ENCODE peak calls at places on chromosomes 4 and X, in five cellular contexts. B is activated CD4-positive, alpha-beta T cell treated with anti-CD3 and anti-CD28 coated beads, Interleukin-2, amount 10 ng/mL, durations not matched to agents 7 days and 5 days; O is hypothalamus; A is AG04450; Q is GDM1. L is an unnamed sample.

GRCh38 chrX:109732319-109732779 is 708 bp downstream of the ACSL4 start:
- DNase-seq in Q (no peak), O (no peak), B (peak), A (no peak), L (no peak)

GRCh38 chr4:118964891-118965411 is 76.3 kb downstream of the SYNPO2 start:
- DNase-seq in B (no peak), O (no peak), Q (no peak), A (no peak), L (no peak)

GRCh38 chrX:150664290-150664689 is 28.9 kb upstream of the MTMR1 start:
- DNase-seq in B (no peak), A (no peak), O (peak), Q (no peak), L (peak)

GRCh38 chr4:43233321-43233720 is 340.8 kb downstream of the GRXCR1 start:
- DNase-seq in A (no peak), O (no peak), Q (no peak), B (no peak), L (no peak)

GRCh38 chrX:5876984-5877655 is 351.5 kb downstream of the NLGN4X start:
- DNase-seq in O (no peak), Q (peak), A (no peak), B (no peak), L (no peak)

GRCh38 chrX:145502670-145503069 is 255.4 kb downstream of the SPANXN1 start:
- DNase-seq in B (no peak), A (no peak), O (no peak), Q (no peak), L (no peak)

GRCh38 chrX:154797006-154797405 is 8.3 kb downstream of the MPP1 start:
- DNase-seq in B (no peak), A (no peak), Q (no peak), O (no peak), L (no peak)

GRCh38 chr4:19224820-19225219 is 1026.9 kb upstream of the SLIT2 start:
- DNase-seq in B (no peak), A (no peak), Q (no peak), O (no peak), L (no peak)

GRCh38 chr4:165684177-165684870 is 188.7 kb upstream of the TLL1 start:
- DNase-seq in B (no peak), A (no peak), O (no peak), Q (no peak), L (no peak)

GRCh38 chrX:119682019-119682989 is 10.7 kb downstream of the SEPTIN6 start:
- DNase-seq in A (no peak), O (no peak), Q (peak), B (peak), L (no peak)

GRCh38 chr4:93469560-93469959 is 359.0 kb upstream of the ATOH1 start:
- DNase-seq in O (no peak), Q (no peak), A (no peak), B (no peak), L (no peak)

GRCh38 chrX:120308959-120309872 is 2.0 kb downstream of the TMEM255A start:
- DNase-seq in Q (peak), A (peak), O (peak), B (peak), L (peak)

GRCh38 chr4:78336093-78336943 is 215.3 kb upstream of the ANXA3 start:
- DNase-seq in B (no peak), Q (no peak), A (no peak), O (no peak), L (no peak)

GRCh38 chr4:3786196-3786869 is 20.1 kb downstream of the ADRA2C start:
- DNase-seq in Q (no peak), O (peak), A (no peak), B (no peak), L (no peak)

GRCh38 chrX:68936608-68937007 is 107.8 kb downstream of the EFNB1 start:
- DNase-seq in Q (no peak), B (no peak), O (no peak), A (peak), L (no peak)

GRCh38 chr4:155999743-156000142 is 46.1 kb upstream of the CTSO start:
- DNase-seq in B (no peak), Q (no peak), A (no peak), O (peak), L (no peak)

GRCh38 chrX:44342866-44343265 is 606 bp downstream of the EFHC2 start:
- DNase-seq in O (no peak), B (no peak), A (no peak), Q (no peak), L (no peak)

GRCh38 chr4:78645853-78646757 is 94.5 kb downstream of the ANXA3 start:
- DNase-seq in O (peak), Q (no peak), B (no peak), A (peak), L (no peak)

GRCh38 chrX:54042609-54043010 is 1.7 kb downstream of the PHF8 start:
- DNase-seq in O (peak), B (peak), A (no peak), Q (no peak), L (no peak)

GRCh38 chr4:86551387-86551786 is 42.7 kb upstream of the PTPN13 start:
- DNase-seq in Q (no peak), A (no peak), O (no peak), B (no peak), L (no peak)

GRCh38 chrX:79375340-79375739 is 8.2 kb upstream of the ITM2A start:
- DNase-seq in Q (no peak), B (no peak), A (no peak), O (no peak), L (no peak)

GRCh38 chr4:112509243-112510190 is 6.5 kb downstream of the NEUROG2 start:
- DNase-seq in B (no peak), A (no peak), Q (no peak), O (no peak), L (no peak)

GRCh38 chrX:153687121-153688039 is at the start of gene SLC6A8:
- DNase-seq in A (peak), O (peak), B (peak), Q (no peak), L (peak)

GRCh38 chr4:95643627-95644026 is 94.9 kb upstream of the UNC5C start:
- DNase-seq in B (no peak), A (no peak), Q (no peak), O (no peak), L (no peak)

GRCh38 chr4:5654791-5655190 is 53.6 kb downstream of the EVC2 start:
- DNase-seq in Q (no peak), A (no peak), B (no peak), O (no peak), L (no peak)

GRCh38 chr4:133323670-133324069 is 174.6 kb downstream of the PCDH10 start:
- DNase-seq in B (no peak), Q (no peak), O (no peak), A (no peak), L (no peak)

GRCh38 chr4:113232194-113232593 is 182.7 kb downstream of the ANK2 start:
- DNase-seq in O (no peak), B (no peak), Q (no peak), A (no peak), L (no peak)

GRCh38 chrX:15913161-15913560 is 58.5 kb upstream of the AP1S2 start:
- DNase-seq in Q (no peak), O (no peak), A (no peak), B (no peak), L (no peak)

GRCh38 chr4:3628868-3629175 is 96.6 kb upstream of the LRPAP1 start:
- DNase-seq in A (no peak), Q (no peak), B (no peak), O (no peak), L (no peak)

GRCh38 chrX:42720209-42720608 is 57.8 kb downstream of the PPP1R2C start:
- DNase-seq in B (no peak), O (no peak), Q (no peak), A (no peak), L (no peak)

GRCh38 chr4:105712766-105713165 is 4.2 kb downstream of the GSTCD start:
- DNase-seq in Q (no peak), A (no peak), O (no peak), B (no peak), L (no peak)

GRCh38 chrX:115560978-115561604 is at the start of gene PLS3:
- DNase-seq in B (peak), A (peak), Q (no peak), O (peak), L (no peak)

GRCh38 chrX:23884427-23885024 is 23.2 kb downstream of the APOO start:
- DNase-seq in B (no peak), A (no peak), O (no peak), Q (no peak), L (no peak)